ENCODE peak calls at places on chromosomes 3 and 15, in nine cellular contexts. N is activated CD8-positive, alpha-beta memory T cell treated with anti-CD3 and anti-CD28 coated beads, Interleukin-2, amount 50 U/mL, for 48 hours; V is retina; J is T-helper 2 cell; Y is AG04450; B is posterior vena cava; P is CD8-positive, alpha-beta T cell; D is activated CD4-positive, alpha-beta T cell treated with anti-CD3 and anti-CD28 coated beads for 4 hours; M is HTR-8/SVneo. Z is an unnamed sample.
A peak's percentile ranks its signal among the peaks of the same experiment; 100 is the strongest.

GRCh38 chr3:142115927-142116668 is 33.2 kb downstream of the TFDP2 start:
- DNase-seq in N (no peak), V (no peak), J (no peak), Y (no peak), B (no peak), P (no peak), D (no peak), M (no peak), Z (no peak)

GRCh38 chr3:27479816-27480543 is 4.2 kb downstream of the SLC4A7 start:
- DNase-seq in N (no peak), V (no peak), J (peak; percentile 3), Y (no peak), B (no peak), P (no peak), D (no peak), M (no peak), Z (no peak)

GRCh38 chr15:85044251-85044853 is 62.7 kb downstream of the PDE8A start:
- DNase-seq in N (no peak), V (peak; percentile 36), J (no peak), Y (peak; percentile 37), B (no peak), P (peak; percentile 50), D (peak; percentile 33), M (peak; percentile 32), Z (peak; percentile 18)

GRCh38 chr3:104596551-104596950 is 770.2 kb upstream of the ALCAM start:
- DNase-seq in N (no peak), V (peak; percentile 52), J (no peak), Y (peak; percentile 33), B (no peak), P (no peak), D (no peak), M (peak; percentile 10), Z (no peak)

GRCh38 chr3:135805752-135806151 is 159.8 kb upstream of the PPP2R3A start:
- DNase-seq in N (no peak), V (no peak), J (no peak), Y (no peak), B (no peak), P (no peak), D (no peak), M (no peak), Z (no peak)

GRCh38 chr3:126556637-126557414 is 1.9 kb downstream of the C3orf22 start:
- DNase-seq in N (peak; percentile 36), V (no peak), J (no peak), Y (no peak), B (no peak), P (no peak), D (no peak), M (no peak), Z (no peak)

GRCh38 chr3:27696906-27697305 is 25.2 kb downstream of the EOMES start:
- DNase-seq in N (no peak), V (no peak), J (no peak), Y (no peak), B (no peak), P (no peak), D (no peak), M (no peak), Z (no peak)

GRCh38 chr15:88902846-88903245 is 7.5 kb upstream of the HAPLN3 start:
- DNase-seq in N (no peak), V (no peak), J (no peak), Y (no peak), B (no peak), P (no peak), D (no peak), M (no peak), Z (no peak)

GRCh38 chr3:49867400-49867799 is 2.3 kb downstream of the CAMKV start:
- DNase-seq in N (no peak), V (no peak), J (no peak), Y (no peak), B (no peak), P (no peak), D (no peak), M (no peak), Z (no peak)

GRCh38 chr3:139199421-139200010 is 144.3 kb upstream of the MRPS22 start:
- DNase-seq in N (no peak), V (no peak), J (no peak), Y (no peak), B (no peak), P (no peak), D (no peak), M (no peak), Z (no peak)

GRCh38 chr15:79673416-79674123 is 223.2 kb downstream of the MTHFS start:
- DNase-seq in N (no peak), V (no peak), J (no peak), Y (no peak), B (no peak), P (no peak), D (no peak), M (peak; percentile 35), Z (no peak)

GRCh38 chr3:44880284-44880683 is 5.9 kb downstream of the TGM4 start:
- DNase-seq in N (no peak), V (no peak), J (no peak), Y (no peak), B (no peak), P (no peak), D (no peak), M (no peak), Z (no peak)

GRCh38 chr3:197549261-197549885 is 6.4 kb downstream of the BDH1 start:
- DNase-seq in N (no peak), V (no peak), J (no peak), Y (no peak), B (no peak), P (no peak), D (no peak), M (no peak), Z (no peak)

GRCh38 chr3:1092061-1092460 is 763 bp upstream of the CNTN6 start:
- DNase-seq in N (no peak), V (peak; percentile 38), J (no peak), Y (no peak), B (no peak), P (no peak), D (no peak), M (no peak), Z (no peak)

Z was measured in T follicular helper cell.